ENCODE peak calls at places on chromosomes 4 and X, in eight cellular contexts. V is Peyer's patch, P is tibial nerve, D is BJ, G is lower leg skin, W is cardiac muscle cell, C is Calu3, T is suprapubic skin. U is an unnamed sample.

GRCh38 chrX:144219035-144219434 is 335.2 kb downstream of the UBE2NL start:
- DNase-seq in T (no peak), D (no peak), V (no peak), P (no peak), C (no peak), W (peak; percentile 48), G (no peak), U (no peak)

GRCh38 chr4:42489095-42489494 is 91.8 kb downstream of the SHISA3 start:
- DNase-seq in V (no peak), G (no peak), T (no peak), W (no peak), C (no peak), D (no peak), P (no peak), U (peak; percentile 30)

GRCh38 chr4:25144870-25145481 is 15.3 kb downstream of the SEPSECS start:
- DNase-seq in T (no peak), D (no peak), W (peak; percentile 32), V (no peak), C (no peak), P (no peak), G (no peak), U (peak; percentile 31)

GRCh38 chr4:92304073-92304472 is 307 bp downstream of the GRID2 start:
- DNase-seq in C (no peak), G (no peak), D (no peak), V (no peak), P (no peak), T (no peak), W (peak; percentile 9), U (peak; percentile 5)

GRCh38 chr4:125315571-125316390 is 1.0 kb downstream of the FAT4 start:
- DNase-seq in P (peak; percentile 14), C (peak; percentile 44), G (peak; percentile 87), W (peak; percentile 88), V (peak; percentile 46), D (no peak), T (no peak), U (peak; percentile 31)

GRCh38 chr4:85127653-85128052 is 161.2 kb upstream of the WDFY3 start:
- DNase-seq in C (peak; percentile 28), T (no peak), P (no peak), D (no peak), G (no peak), W (peak; percentile 56), V (no peak), U (peak; percentile 34)

GRCh38 chrX:38275615-38276014 is 51.7 kb downstream of the RPGR start:
- DNase-seq in C (no peak), T (no peak), D (peak; percentile 66), W (no peak), G (no peak), P (no peak), V (no peak), U (no peak)

GRCh38 chr4:20194079-20195013 is 57.4 kb upstream of the SLIT2 start:
- DNase-seq in P (no peak), C (no peak), G (no peak), D (peak; percentile 78), T (no peak), V (no peak), W (no peak), U (no peak)

GRCh38 chr4:67204441-67204840 is 340.9 kb downstream of the CENPC start:
- DNase-seq in W (no peak), C (no peak), P (no peak), G (no peak), V (no peak), T (no peak), D (no peak), U (no peak)

GRCh38 chrX:24515447-24515846 is 50.4 kb downstream of the PDK3 start:
- DNase-seq in D (no peak), W (peak; percentile 27), C (no peak), P (no peak), G (no peak), T (no peak), V (no peak), U (no peak)

GRCh38 chr4:40699648-40700047 is 50.1 kb upstream of the NSUN7 start:
- DNase-seq in W (no peak), V (no peak), T (no peak), D (peak; percentile 16), P (no peak), G (no peak), C (no peak), U (no peak)

GRCh38 chr4:70994069-70994366 is 569 bp downstream of the DCK start:
- DNase-seq in V (no peak), C (peak; percentile 7), W (no peak), G (no peak), T (no peak), D (no peak), P (no peak), U (no peak)

GRCh38 chrX:41234962-41235361 is 99.0 kb upstream of the DDX3X start:
- DNase-seq in P (no peak), D (no peak), G (no peak), C (no peak), V (no peak), T (no peak), W (no peak), U (no peak)

GRCh38 chr4:136918772-136919171 is 613.5 kb downstream of the PCDH18 start:
- DNase-seq in D (no peak), C (no peak), V (no peak), P (no peak), T (no peak), W (no peak), G (no peak), U (no peak)

GRCh38 chr4:83255584-83255983 is 29.0 kb downstream of the COQ2 start:
- DNase-seq in W (no peak), C (no peak), D (peak; percentile 96), V (no peak), P (no peak), G (no peak), T (no peak), U (no peak)

GRCh38 chr4:16684083-16684482 is 214.4 kb downstream of the LDB2 start:
- DNase-seq in V (no peak), D (peak; percentile 76), P (no peak), T (no peak), W (no peak), C (no peak), G (no peak), U (no peak)

GRCh38 chr4:77126844-77127614 is 30.0 kb upstream of the CCNG2 start:
- DNase-seq in T (no peak), G (no peak), V (no peak), W (no peak), P (no peak), C (no peak), D (no peak), U (peak; percentile 43)

GRCh38 chr4:141922224-141922623 is 285.8 kb downstream of the IL15 start:
- DNase-seq in D (no peak), C (no peak), V (no peak), T (no peak), G (no peak), W (no peak), P (no peak), U (no peak)

GRCh38 chr4:19748470-19748869 is 503.2 kb upstream of the SLIT2 start:
- DNase-seq in V (peak; percentile 51), D (peak; percentile 86), C (no peak), W (no peak), P (peak; percentile 67), T (no peak), G (no peak), U (no peak)

GRCh38 chr4:183008492-183008891 is 90.6 kb upstream of the WWC2 start:
- DNase-seq in W (no peak), T (no peak), C (no peak), P (no peak), D (no peak), V (no peak), G (no peak), U (no peak)

GRCh38 chr4:183017962-183018361 is 81.1 kb upstream of the WWC2 start:
- DNase-seq in D (no peak), V (no peak), C (no peak), P (no peak), G (no peak), T (no peak), W (no peak), U (no peak)

GRCh38 chr4:183014361-183015084 is 84.5 kb upstream of the WWC2 start:
- DNase-seq in D (no peak), G (no peak), W (peak; percentile 8), P (no peak), T (no peak), C (no peak), V (no peak), U (no peak)

GRCh38 chr4:183011213-183011907 is 87.7 kb upstream of the WWC2 start:
- DNase-seq in V (no peak), D (no peak), G (no peak), T (no peak), C (no peak), P (no peak), W (no peak), U (no peak)

GRCh38 chr4:183012862-183013855 is 85.9 kb upstream of the WWC2 start:
- DNase-seq in W (no peak), D (no peak), P (no peak), C (no peak), G (no peak), T (no peak), V (no peak), U (no peak)
- TF ChIP-seq CTCF in W (no peak), D (peak; percentile 36), P (no peak), C (no peak), G (no peak), T (no peak), V (no peak), U (no peak)

DNA sequence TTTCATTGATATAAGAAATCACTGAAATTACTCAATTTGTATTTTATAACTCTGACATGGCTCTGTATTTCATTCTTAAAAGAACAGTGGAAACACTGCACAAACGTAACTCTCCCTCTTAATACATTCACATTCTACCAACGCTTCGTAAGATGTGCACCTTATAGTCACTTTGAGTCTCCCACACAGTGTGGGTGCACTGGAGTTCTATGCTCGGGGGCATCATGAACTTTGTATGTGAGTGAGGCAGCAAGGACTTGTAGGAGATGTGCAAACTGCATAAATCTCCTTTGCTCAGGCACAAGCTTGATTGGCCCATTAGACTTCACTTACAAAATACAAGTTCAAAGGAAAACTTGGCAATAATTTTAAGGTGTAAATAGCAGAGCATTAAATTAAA is 2385.0 kb upstream of the TENM3 start:
- DNase-seq in P (no peak), V (no peak), W (no peak), G (no peak), T (no peak), D (no peak), C (no peak), U (no peak)
- TF ChIP-seq CTCF in P (no peak), V (no peak), W (no peak), G (no peak), T (no peak), D (no peak), C (no peak), U (no peak)

GRCh38 chr4:2536193-2537010 is at the start of gene FAM193A:
- DNase-seq in G (peak; percentile 100), D (peak; percentile 96), T (peak; percentile 98), W (peak; percentile 99), C (peak; percentile 97), V (peak; percentile 99), P (peak; percentile 90), U (peak; percentile 95)
- TF ChIP-seq CTCF in G (no peak), D (no peak), T (no peak), W (no peak), C (no peak), V (no peak), P (peak; percentile 35), U (no peak)

DNA sequence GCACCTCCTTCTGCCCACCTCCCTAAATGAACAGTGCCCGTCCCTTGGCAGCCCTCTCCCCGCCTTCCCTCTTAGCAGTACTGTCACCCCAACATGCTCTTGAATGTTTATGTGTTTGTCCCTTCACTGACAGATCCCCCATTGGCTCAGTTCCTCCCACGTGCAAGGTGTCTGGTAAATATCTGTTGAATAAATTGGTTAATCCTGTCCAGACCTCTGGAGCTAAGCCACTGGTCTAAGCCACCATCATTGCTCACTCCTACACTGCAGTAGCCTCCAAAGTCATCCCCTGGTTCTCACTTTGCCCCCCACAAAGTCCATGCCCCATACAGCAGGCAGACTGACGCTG is 26.1 kb upstream of the MAN2B2 start:
- DNase-seq in P (no peak), C (no peak), D (no peak), V (no peak), W (no peak), G (no peak), T (no peak), U (no peak)
- TF ChIP-seq CTCF in P (no peak), C (peak; percentile 1), D (no peak), V (no peak), W (no peak), G (no peak), T (no peak), U (no peak)